ENCODE peak calls at places on chromosome 12, in eight cellular contexts. L, R, V, D, H, A, E and K are unnamed samples. For H3K36me3 and H3K4me1, the result is how much of the 10 kb centered on the place peaks cover.

GRCh38 chr12:116135209-116135930 is 142.1 kb downstream of the MED13L start:
- DNase-seq in L (no peak), R (no peak), V (no peak), D (no peak), H (peak), A (no peak), E (no peak), K (peak)

GRCh38 chr12:110582286-110583136 is 607 bp downstream of the PPTC7 start:
- DNase-seq in L (peak), R (peak), V (peak), D (peak), H (peak), A (peak), E (peak), K (peak)

GRCh38 chr12:121214171-121214777 is 4.3 kb downstream of the P2RX4 start:
- DNase-seq in L (no peak), R (no peak), V (no peak), D (no peak), H (peak), A (no peak), E (no peak), K (no peak)

GRCh38 chr12:66899567-66899966 is 220.7 kb upstream of the GRIP1 start:
- DNase-seq in L (no peak), R (no peak), V (no peak), D (no peak), H (no peak), A (no peak), E (no peak), K (no peak)

GRCh38 chr12:74646831-74647230 is 109.2 kb downstream of the ATXN7L3B start:
- DNase-seq in L (no peak), R (no peak), V (no peak), D (no peak), H (no peak), A (no peak), E (no peak), K (peak)

GRCh38 chr12:89634508-89634907 is 74.1 kb downstream of the ATP2B1 start:
- DNase-seq in L (no peak), R (no peak), V (no peak), D (no peak), H (no peak), A (no peak), E (no peak), K (no peak)

GRCh38 chr12:120216742-120217595 is 16.1 kb upstream of the RPLP0 start:
- DNase-seq in L (no peak), R (no peak), V (no peak), D (no peak), H (no peak), A (no peak), E (peak), K (no peak)

GRCh38 chr12:201361-201760 is 12.6 kb downstream of the SLC6A12 start:
- DNase-seq in L (no peak), R (no peak), V (no peak), D (no peak), H (no peak), A (no peak), E (no peak), K (no peak)

GRCh38 chr12:109197327-109197726 is 80.9 kb downstream of the ACACB start:
- DNase-seq in L (no peak), R (no peak), V (no peak), D (no peak), H (no peak), A (no peak), E (no peak), K (no peak)

GRCh38 chr12:74849801-74850200 is 312.2 kb downstream of the ATXN7L3B start:
- DNase-seq in L (no peak), R (no peak), V (no peak), D (no peak), H (no peak), A (no peak), E (no peak), K (no peak)

GRCh38 chr12:111088409-111088808 is 168.0 kb upstream of the MYL2 start:
- DNase-seq in L (no peak), R (no peak), V (no peak), D (no peak), H (no peak), A (no peak), E (no peak), K (peak)

GRCh38 chr12:88142610-88142991 is 494 bp downstream of the TMTC3 start:
- DNase-seq in L (peak), R (no peak), V (no peak), D (peak), H (peak), A (peak), E (peak), K (peak)

GRCh38 chr12:109552971-109553370 is 20.3 kb downstream of the MMAB start:
- DNase-seq in L (no peak), R (no peak), V (no peak), D (no peak), H (no peak), A (no peak), E (no peak), K (no peak)

GRCh38 chr12:19654630-19655384 is 215.5 kb downstream of the AEBP2 start:
- DNase-seq in L (no peak), R (no peak), V (no peak), D (no peak), H (no peak), A (no peak), E (no peak), K (no peak)

GRCh38 chr12:92226961-92227360 is 81.3 kb upstream of the BTG1 start:
- DNase-seq in L (no peak), R (no peak), V (no peak), D (no peak), H (no peak), A (no peak), E (no peak), K (no peak)

GRCh38 chr12:131779027-131779426 is 49.2 kb upstream of the MMP17 start:
- DNase-seq in L (no peak), R (no peak), V (no peak), D (no peak), H (no peak), A (no peak), E (no peak), K (no peak)

DNA sequence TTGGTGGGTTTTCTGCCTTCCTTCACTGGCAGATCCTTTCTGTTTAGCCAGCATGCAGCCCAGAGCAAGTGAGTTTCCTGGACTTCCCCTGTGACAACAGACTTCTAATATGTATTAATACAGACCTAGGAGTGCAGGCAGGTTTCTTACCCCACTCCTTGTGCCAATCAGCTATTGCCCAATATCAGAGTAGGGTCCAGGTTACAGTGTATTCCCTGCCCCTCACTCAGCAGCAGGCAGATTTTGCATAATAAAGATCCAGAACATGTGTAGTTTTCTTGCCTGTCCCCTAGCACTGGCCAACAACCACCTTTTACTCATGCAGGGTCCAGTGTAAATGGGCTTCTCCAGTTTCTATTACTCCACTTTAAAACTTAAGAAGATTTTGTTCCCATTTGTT is 4.7 kb upstream of the SMIM10L1 start:
- DNase-seq in L (no peak), R (no peak), V (no peak), D (no peak), H (no peak), A (no peak), E (no peak), K (no peak)
- H3K36me3 ChIP-seq in L (under half), R (under half), V (under half), D (under half), H (under half), A (under half), E (under half), K (under half)

GRCh38 chr12:12986775-12987332 is 13.2 kb downstream of the HEBP1 start:
- DNase-seq in L (no peak), R (no peak), V (no peak), D (no peak), H (no peak), A (no peak), E (no peak), K (peak)
- H3K4me1 ChIP-seq in L (under half), R (under half), V (under half), D (under half), H (under half), A (under half), E (under half), K (under half)

DNA sequence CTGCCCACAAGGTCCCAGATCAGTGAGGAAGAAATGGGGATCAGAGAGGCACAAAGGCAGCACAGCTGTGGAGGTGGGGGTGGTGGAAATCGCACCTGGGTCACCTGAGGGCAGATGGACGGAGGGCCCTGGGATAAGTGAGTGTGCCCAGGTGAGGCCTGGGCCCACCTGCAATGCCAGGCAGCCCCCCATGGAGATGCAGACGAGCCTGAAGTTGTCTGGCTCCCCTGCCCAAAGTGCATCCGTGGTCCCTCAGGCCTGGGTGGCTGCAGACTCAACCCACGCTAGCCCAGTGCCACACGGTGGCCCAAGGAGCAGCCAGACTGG is 84.9 kb downstream of the NCOR2 start:
- DNase-seq in L (no peak), R (no peak), V (no peak), D (no peak), H (no peak), A (peak), E (peak), K (no peak)
- H3K36me3 ChIP-seq in L (under half), R (under half), V (under half), D (half or more), H (under half), A (under half), E (under half), K (under half)

DNA sequence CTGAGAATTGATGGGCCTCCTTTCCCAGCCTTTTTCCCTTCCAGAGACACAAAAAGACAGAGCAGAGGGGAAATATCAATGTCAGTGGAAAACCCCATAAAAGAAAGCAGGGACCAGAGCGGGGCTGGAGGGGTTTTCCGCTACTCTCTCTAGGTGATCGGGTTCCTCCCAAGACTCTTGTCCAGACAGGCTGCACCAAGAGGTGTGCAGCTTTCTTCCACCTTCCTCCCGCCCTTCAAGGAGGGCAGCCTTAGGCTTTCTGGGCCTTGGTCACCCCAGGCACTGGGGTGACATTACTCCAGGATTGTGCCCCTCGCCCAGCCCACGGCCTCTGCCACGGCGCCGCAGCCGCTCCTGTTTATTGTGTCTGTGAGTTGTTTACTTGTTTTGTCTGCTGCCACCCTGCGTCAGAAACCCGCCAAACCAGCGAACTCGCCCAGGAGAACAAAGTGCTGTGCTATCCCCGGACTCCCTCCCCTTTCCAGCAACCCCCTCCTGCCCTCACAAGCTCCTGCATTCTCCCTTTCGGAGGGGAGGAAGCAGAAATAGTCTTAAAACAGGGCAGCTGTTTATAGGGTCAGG is 6.7 kb upstream of the HOXC6 start:
- DNase-seq in L (peak), R (no peak), V (no peak), D (no peak), H (no peak), A (no peak), E (peak), K (no peak)
- H3K4me1 ChIP-seq in L (half or more), R (under half), V (under half), D (under half), H (under half), A (under half), E (under half), K (half or more)